ENCODE peak calls at places on chromosome 14, in eight cellular contexts. M is NCI-H2029 treated with DMSO at 0.1 percent for 48 hours, U is Panc1, V is aorta, B is adipocyte, J is SW480, A is NCI-H2081 treated with DMSO at 0.1 percent for 48 hours, G is NCI-H1105 treated with DMSO at 0.1 percent for 48 hours. Z is an unnamed sample.

GRCh38 chr14:103476631-103477030 is 46.0 kb downstream of the CKB start:
- DNase-seq in M (no peak), U (no peak), V (no peak), B (no peak), J (no peak), A (no peak), G (no peak), Z (no peak)

GRCh38 chr14:91108941-91109611 is 4.8 kb upstream of the DGLUCY start:
- DNase-seq in M (no peak), U (no peak), V (no peak), B (no peak), J (no peak), A (no peak), G (no peak), Z (peak)

GRCh38 chr14:99047436-99048110 is 224.4 kb downstream of the BCL11B start:
- DNase-seq in M (no peak), U (no peak), V (no peak), B (no peak), J (no peak), A (no peak), G (no peak), Z (no peak)

GRCh38 chr14:53011053-53011462 is 60.2 kb upstream of the FERMT2 start:
- DNase-seq in M (no peak), U (no peak), V (peak), B (peak), J (peak), A (no peak), G (no peak), Z (no peak)

GRCh38 chr14:99758121-99758871 is 34.9 kb upstream of the EML1 start:
- DNase-seq in M (no peak), U (no peak), V (peak), B (peak), J (peak), A (no peak), G (no peak), Z (no peak)

GRCh38 chr14:32382704-32383103 is 53.6 kb downstream of the AKAP6 start:
- DNase-seq in M (peak), U (no peak), V (no peak), B (peak), J (peak), A (no peak), G (no peak), Z (no peak)

GRCh38 chr14:43755707-43756106 is 751.4 kb downstream of the FSCB start:
- DNase-seq in M (no peak), U (no peak), V (no peak), B (no peak), J (no peak), A (no peak), G (no peak), Z (no peak)

GRCh38 chr14:33842299-33842698 is 108.6 kb downstream of the EGLN3 start:
- DNase-seq in M (peak), U (no peak), V (no peak), B (peak), J (peak), A (no peak), G (peak), Z (no peak)

GRCh38 chr14:52873694-52874093 is 77.2 kb downstream of the FERMT2 start:
- DNase-seq in M (no peak), U (no peak), V (no peak), B (peak), J (no peak), A (no peak), G (no peak), Z (no peak)

GRCh38 chr14:63508033-63508432 is 35.1 kb downstream of the PPP2R5E start:
- DNase-seq in M (peak), U (no peak), V (no peak), B (no peak), J (no peak), A (no peak), G (no peak), Z (no peak)

GRCh38 chr14:64119535-64119934 is 174.6 kb downstream of the ESR2 start:
- DNase-seq in M (no peak), U (no peak), V (no peak), B (no peak), J (no peak), A (no peak), G (no peak), Z (no peak)

GRCh38 chr14:21241218-21241819 is 27.9 kb downstream of the HNRNPC start:
- DNase-seq in M (no peak), U (no peak), V (no peak), B (peak), J (no peak), A (no peak), G (no peak), Z (no peak)

GRCh38 chr14:63192085-63192484 is 12.2 kb upstream of the RHOJ start:
- DNase-seq in M (no peak), U (no peak), V (no peak), B (no peak), J (no peak), A (no peak), G (no peak), Z (no peak)

GRCh38 chr14:55348766-55349453 is 62.7 kb downstream of the ATG14 start:
- DNase-seq in M (no peak), U (no peak), V (no peak), B (no peak), J (no peak), A (no peak), G (no peak), Z (no peak)

GRCh38 chr14:85214471-85214870 is 315.5 kb upstream of the FLRT2 start:
- DNase-seq in M (no peak), U (no peak), V (no peak), B (no peak), J (no peak), A (no peak), G (no peak), Z (no peak)